ENCODE peak calls at places on chromosomes 3 and 15, in seven cellular contexts. R is H9, Y is K562, H is cardiac muscle cell, M is tibial nerve, D is tibial artery, E is transverse colon. B is an unnamed sample. For H3K4me1, the result is how much of the 10 kb centered on the place peaks cover.

GRCh38 chr3:49022751-49023171 is 840 bp downstream of the NDUFAF3 start:
- DNase-seq in D (no peak), M (no peak), H (no peak), R (no peak), E (no peak), Y (no peak), B (no peak)

GRCh38 chr15:83170474-83171165 is 37.0 kb downstream of the HDGFL3 start:
- DNase-seq in M (no peak), D (no peak), H (no peak), R (no peak), Y (no peak), E (no peak), B (no peak)

GRCh38 chr15:69556344-69556743 is 103.7 kb downstream of the RPLP1 start:
- DNase-seq in H (no peak), R (no peak), Y (no peak), E (no peak), D (no peak), M (no peak), B (no peak)

GRCh38 chr3:155079795-155080546 is at the start of gene MME:
- DNase-seq in M (no peak), E (peak), H (peak), R (peak), D (no peak), Y (peak), B (peak)

GRCh38 chr3:184630861-184631260 is 69.3 kb downstream of the EPHB3 start:
- DNase-seq in D (no peak), Y (no peak), H (no peak), E (no peak), R (no peak), M (no peak), B (no peak)

GRCh38 chr15:101126618-101127502 is 125.0 kb downstream of the CHSY1 start:
- DNase-seq in D (no peak), Y (no peak), R (no peak), M (no peak), H (no peak), E (no peak), B (no peak)

GRCh38 chr15:94239474-94239873 is 8.1 kb downstream of the MCTP2 start:
- DNase-seq in D (no peak), E (no peak), R (no peak), Y (no peak), M (no peak), H (no peak), B (no peak)

GRCh38 chr15:98955331-98955730 is 52.3 kb downstream of the PGPEP1L start:
- DNase-seq in Y (no peak), E (no peak), R (no peak), D (peak), H (no peak), M (peak), B (peak)

DNA sequence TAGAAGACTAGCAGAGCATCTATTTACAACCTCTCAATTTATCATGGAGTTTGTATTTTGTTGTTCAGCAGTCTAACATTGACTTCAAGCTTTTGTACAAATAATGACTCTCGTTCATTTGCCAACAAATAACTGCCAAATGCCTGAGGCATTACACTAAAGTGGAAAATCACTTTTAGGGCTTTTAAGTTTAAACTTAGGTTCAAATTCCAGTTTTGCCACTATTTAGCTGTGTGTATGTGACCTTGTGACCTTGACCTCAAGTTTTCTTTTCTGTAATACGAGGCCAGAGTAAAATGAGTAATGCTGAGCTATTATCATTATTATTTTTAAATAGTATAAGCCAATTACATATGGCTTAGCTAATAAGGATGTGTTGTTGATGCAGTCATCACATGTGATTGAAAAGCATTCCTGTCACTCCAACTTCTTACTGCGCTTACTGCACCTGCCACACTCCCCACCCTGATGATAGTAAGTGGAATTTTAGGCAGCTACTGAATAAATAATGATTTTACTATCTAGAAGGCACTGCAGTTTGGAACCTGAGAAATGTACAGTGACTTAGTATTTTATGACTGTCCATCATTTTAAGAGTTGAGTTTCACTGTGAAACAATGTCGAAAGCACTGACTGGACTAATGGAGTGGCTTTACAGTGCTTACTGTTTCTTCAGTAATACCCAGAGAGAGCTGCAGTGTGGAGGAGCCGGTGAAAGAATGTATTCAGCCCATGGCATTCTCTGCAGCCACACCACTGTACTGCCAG is 16.3 kb downstream of the ARL8B start:
- DNase-seq in R (no peak), Y (no peak), D (no peak), E (no peak), H (peak), M (no peak), B (no peak)
- H3K4me1 ChIP-seq in R (under half), Y (under half), D (half or more), E (under half), H (under half), M (under half), B (under half)

GRCh38 chr3:160879859-160880258 is 123.8 kb downstream of the PPM1L start:
- DNase-seq in E (no peak), M (no peak), Y (no peak), D (no peak), H (no peak), R (no peak), B (no peak)

GRCh38 chr3:160883373-160883772 is 127.3 kb downstream of the PPM1L start:
- DNase-seq in D (no peak), E (no peak), Y (no peak), R (no peak), M (no peak), H (no peak), B (no peak)

GRCh38 chr3:160886421-160886820 is 130.4 kb downstream of the PPM1L start:
- DNase-seq in H (no peak), E (peak), D (no peak), R (no peak), Y (no peak), M (no peak), B (no peak)

DNA sequence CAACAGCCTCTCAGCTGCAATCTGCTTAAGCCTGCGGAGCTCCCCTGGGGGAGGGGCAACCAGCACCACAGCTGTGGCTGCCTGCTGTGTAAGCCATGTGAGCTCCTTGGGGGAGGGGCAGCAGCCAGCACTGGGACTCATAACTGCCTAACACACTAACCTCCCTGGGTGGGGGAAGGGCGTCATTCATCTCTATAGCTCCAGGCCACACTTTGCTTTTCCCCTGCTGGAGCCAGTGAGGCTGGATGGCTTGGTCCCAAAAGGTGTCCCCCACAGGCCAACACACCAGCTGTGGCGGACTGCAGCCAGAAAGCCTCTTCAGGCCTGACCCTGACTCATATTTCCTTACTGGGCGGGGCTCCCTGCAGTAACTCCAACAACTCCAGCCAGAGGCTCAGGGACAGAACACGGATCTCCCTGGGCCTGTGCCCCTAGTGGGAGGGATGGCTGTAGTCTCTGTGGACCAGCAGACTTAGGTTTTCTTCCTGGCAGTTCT is 129.8 kb downstream of the PPM1L start:
- DNase-seq in R (peak), D (no peak), E (peak), H (peak), Y (peak), M (peak), B (peak)
- TF ChIP-seq CTCF in R (no peak), D (no peak), E (no peak), H (no peak), Y (no peak), M (no peak), B (no peak)

GRCh38 chr3:55697177-55697865 is 210.2 kb upstream of the WNT5A start:
- DNase-seq in M (no peak), R (no peak), D (no peak), E (no peak), H (no peak), Y (no peak), B (no peak)
- H3K4me1 ChIP-seq in M (under half), R (under half), D (under half), E (under half), H (under half), Y (under half), B (under half)

GRCh38 chr3:133445111-133445510 is 45.3 kb downstream of the BFSP2 start:
- DNase-seq in D (no peak), Y (no peak), H (no peak), E (peak), M (no peak), R (no peak), B (no peak)

GRCh38 chr3:133440652-133441051 is 40.8 kb downstream of the BFSP2 start:
- DNase-seq in H (no peak), E (no peak), R (no peak), M (no peak), Y (no peak), D (no peak), B (no peak)

GRCh38 chr3:133441867-133442270 is 42.0 kb downstream of the BFSP2 start:
- DNase-seq in R (no peak), D (no peak), M (no peak), H (no peak), E (no peak), Y (no peak), B (no peak)

GRCh38 chr3:133442518-133442917 is 42.7 kb downstream of the BFSP2 start:
- DNase-seq in H (no peak), M (no peak), D (no peak), R (no peak), Y (no peak), E (no peak), B (no peak)

GRCh38 chr3:133444071-133444774 is 44.4 kb downstream of the BFSP2 start:
- DNase-seq in M (no peak), D (no peak), E (peak), H (no peak), R (no peak), Y (no peak), B (no peak)
- TF ChIP-seq CTCF in M (no peak), D (no peak), E (no peak), H (no peak), R (no peak), Y (no peak), B (no peak)

GRCh38 chr3:123157598-123158287 is 44.0 kb upstream of the SEC22A start:
- DNase-seq in M (no peak), D (no peak), E (no peak), H (no peak), Y (no peak), R (peak), B (no peak)

GRCh38 chr3:123158899-123159390 is 42.8 kb upstream of the SEC22A start:
- DNase-seq in M (no peak), E (no peak), R (peak), D (no peak), Y (no peak), H (no peak), B (no peak)

GRCh38 chr3:123157209-123157597 is 44.5 kb upstream of the SEC22A start:
- DNase-seq in E (no peak), R (peak), H (no peak), Y (no peak), M (no peak), D (no peak), B (no peak)

GRCh38 chr3:123159926-123160635 is 41.7 kb upstream of the SEC22A start:
- DNase-seq in Y (no peak), H (no peak), M (no peak), R (no peak), D (no peak), E (no peak), B (no peak)

GRCh38 chr3:123158330-123158729 is 43.4 kb upstream of the SEC22A start:
- DNase-seq in D (no peak), Y (no peak), H (no peak), E (no peak), M (no peak), R (peak), B (no peak)
- H3K4me1 ChIP-seq in D (under half), Y (under half), H (under half), E (under half), M (under half), R (under half), B (under half)

GRCh38 chr3:98812851-98813374 is 49.8 kb downstream of the ST3GAL6 start:
- DNase-seq in D (no peak), Y (peak), E (no peak), H (peak), R (no peak), M (no peak), B (no peak)
- TF ChIP-seq CTCF in D (peak), Y (no peak), E (peak), H (peak), R (peak), M (peak), B (peak)